ENCODE peak calls at places on chromosomes 3 and 15, in nine cellular contexts. J, G, K, I, A, C, T, Z and W are unnamed samples.

GRCh38 chr15:62075595-62076279 is 9.0 kb downstream of the C2CD4A start:
- DNase-seq in J (peak; percentile 67), G (peak; percentile 19), K (no peak), I (peak; percentile 84), A (peak; percentile 56), C (no peak), T (no peak), Z (no peak), W (no peak)

GRCh38 chr3:78993375-78993774 is 774.4 kb downstream of the ROBO1 start:
- DNase-seq in J (no peak), G (no peak), K (no peak), I (no peak), A (no peak), C (no peak), T (no peak), Z (no peak), W (no peak)

GRCh38 chr3:22117751-22118346 is 366.8 kb upstream of the ZNF385D start:
- DNase-seq in J (peak; percentile 13), G (no peak), K (peak; percentile 6), I (peak; percentile 70), A (peak; percentile 62), C (no peak), T (peak; percentile 16), Z (peak; percentile 52), W (peak; percentile 33)

GRCh38 chr3:196073188-196073838 is 8.6 kb downstream of the TFRC start:
- DNase-seq in J (no peak), G (peak; percentile 70), K (peak; percentile 35), I (peak; percentile 76), A (peak; percentile 54), C (peak; percentile 90), T (peak; percentile 18), Z (peak; percentile 80), W (no peak)

GRCh38 chr3:137514853-137515252 is 249.3 kb upstream of the SOX14 start:
- DNase-seq in J (no peak), G (no peak), K (no peak), I (peak; percentile 15), A (no peak), C (no peak), T (no peak), Z (peak; percentile 28), W (no peak)

GRCh38 chr3:129812589-129812988 is 80.9 kb downstream of the TMCC1 start:
- DNase-seq in J (no peak), G (no peak), K (no peak), I (no peak), A (no peak), C (no peak), T (no peak), Z (no peak), W (peak; percentile 42)

GRCh38 chr3:122582390-122582789 is 4.9 kb downstream of the PARP15 start:
- DNase-seq in J (no peak), G (no peak), K (no peak), I (no peak), A (no peak), C (no peak), T (no peak), Z (no peak), W (no peak)

GRCh38 chr15:67125589-67126502 is 60.4 kb downstream of the SMAD3 start:
- DNase-seq in J (peak; percentile 99), G (no peak), K (peak; percentile 86), I (peak; percentile 82), A (peak; percentile 100), C (peak; percentile 92), T (peak; percentile 100), Z (no peak), W (no peak)

GRCh38 chr3:147651107-147651506 is 241.9 kb downstream of the ZIC1 start:
- DNase-seq in J (no peak), G (no peak), K (no peak), I (no peak), A (peak; percentile 2), C (no peak), T (no peak), Z (no peak), W (no peak)

DNA sequence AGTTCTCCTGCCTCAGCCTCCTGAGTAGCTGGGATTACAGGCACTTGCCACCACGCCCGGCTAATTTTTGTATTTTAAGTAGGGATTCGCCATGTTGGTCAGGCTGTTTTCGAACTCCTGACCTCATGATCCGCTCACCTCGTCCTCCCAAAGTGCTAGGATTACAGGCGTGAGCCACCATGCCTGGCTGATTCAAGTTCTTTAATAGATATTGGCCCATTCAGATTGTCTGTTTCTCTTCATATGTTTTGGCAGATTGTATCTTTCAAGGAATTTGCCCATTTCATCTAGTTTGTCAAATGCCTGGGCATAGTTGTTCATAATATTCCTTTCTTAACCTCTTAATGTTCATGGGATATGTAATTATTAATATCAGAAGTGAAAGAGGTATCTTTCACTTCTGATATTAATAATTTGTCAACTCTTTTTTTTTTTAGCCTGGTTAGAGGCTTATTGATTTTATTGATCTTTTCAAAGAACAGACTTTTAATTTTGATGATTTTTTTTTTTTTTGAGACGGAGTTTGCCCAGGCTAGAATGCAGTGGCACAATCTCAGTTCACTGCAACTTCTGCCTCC is 40.2 kb upstream of the ZFAND6 start:
- DNase-seq in J (no peak), G (no peak), K (no peak), I (no peak), A (no peak), C (no peak), T (no peak), Z (no peak), W (no peak)
- H3K4me3 ChIP-seq in J (no peak overlapping the region), G (no peak overlapping the region), K (no peak overlapping the region), I (no peak overlapping the region), A (no peak overlapping the region), C (no peak overlapping the region), T (no peak overlapping the region), Z (no peak overlapping the region), W (no peak overlapping the region)

GRCh38 chr3:104604326-104605010 is 762.2 kb upstream of the ALCAM start:
- DNase-seq in J (no peak), G (no peak), K (peak; percentile 18), I (no peak), A (peak; percentile 48), C (no peak), T (no peak), Z (peak; percentile 15), W (no peak)

GRCh38 chr3:104612218-104612617 is 754.5 kb upstream of the ALCAM start:
- DNase-seq in J (no peak), G (no peak), K (no peak), I (no peak), A (no peak), C (no peak), T (no peak), Z (no peak), W (peak; percentile 82)

GRCh38 chr3:104610730-104611652 is 755.7 kb upstream of the ALCAM start:
- DNase-seq in J (no peak), G (no peak), K (no peak), I (no peak), A (no peak), C (no peak), T (no peak), Z (no peak), W (peak; percentile 81)

DNA sequence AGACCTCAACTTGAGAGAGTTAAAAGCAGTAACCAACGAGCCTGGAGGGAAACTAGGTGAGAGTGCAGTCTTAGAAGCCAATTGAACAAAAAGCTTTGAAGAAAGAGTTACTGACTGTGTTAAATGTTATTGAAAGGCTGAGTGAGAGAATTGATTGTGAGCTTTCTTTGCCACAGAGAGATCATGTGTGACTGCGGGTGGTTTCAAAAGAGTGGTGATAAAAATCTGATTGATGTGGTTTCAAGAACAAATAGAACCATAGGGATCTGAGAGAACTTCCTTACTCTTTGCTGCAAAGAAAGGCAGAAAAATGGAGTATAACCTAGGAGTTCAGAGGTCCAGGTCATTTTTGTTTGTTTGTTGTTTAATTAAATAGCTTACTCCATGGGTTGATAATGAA is 759.9 kb upstream of the ALCAM start:
- DNase-seq in J (no peak), G (no peak), K (no peak), I (no peak), A (no peak), C (no peak), T (no peak), Z (no peak), W (no peak)
- H3K4me3 ChIP-seq in J (no peak overlapping the region), G (no peak overlapping the region), K (no peak overlapping the region), I (no peak overlapping the region), A (no peak overlapping the region), C (no peak overlapping the region), T (no peak overlapping the region), Z (no peak overlapping the region), W (no peak overlapping the region)

GRCh38 chr3:67940200-67940952 is 286.0 kb upstream of the SUCLG2 start:
- DNase-seq in J (no peak), G (peak; percentile 9), K (no peak), I (peak; percentile 0), A (no peak), C (no peak), T (peak; percentile 46), Z (no peak), W (peak; percentile 18)
- H3K4me3 ChIP-seq in J (no peak overlapping the region), G (no peak overlapping the region), K (no peak overlapping the region), I (no peak overlapping the region), A (no peak overlapping the region), C (no peak overlapping the region), T (no peak overlapping the region), Z (no peak overlapping the region), W (no peak overlapping the region)

GRCh38 chr15:98872777-98873176 is 134.8 kb downstream of the PGPEP1L start:
- DNase-seq in J (no peak), G (no peak), K (no peak), I (no peak), A (no peak), C (no peak), T (no peak), Z (no peak), W (no peak)

GRCh38 chr15:98874359-98874758 is 133.2 kb downstream of the PGPEP1L start:
- DNase-seq in J (no peak), G (no peak), K (no peak), I (peak; percentile 20), A (no peak), C (no peak), T (no peak), Z (no peak), W (no peak)

GRCh38 chr15:98874773-98875172 is 132.8 kb downstream of the PGPEP1L start:
- DNase-seq in J (no peak), G (no peak), K (no peak), I (no peak), A (no peak), C (no peak), T (no peak), Z (peak; percentile 57), W (no peak)

GRCh38 chr15:98875309-98875708 is 132.3 kb downstream of the PGPEP1L start:
- DNase-seq in J (no peak), G (no peak), K (no peak), I (no peak), A (peak; percentile 33), C (no peak), T (no peak), Z (no peak), W (no peak)

DNA sequence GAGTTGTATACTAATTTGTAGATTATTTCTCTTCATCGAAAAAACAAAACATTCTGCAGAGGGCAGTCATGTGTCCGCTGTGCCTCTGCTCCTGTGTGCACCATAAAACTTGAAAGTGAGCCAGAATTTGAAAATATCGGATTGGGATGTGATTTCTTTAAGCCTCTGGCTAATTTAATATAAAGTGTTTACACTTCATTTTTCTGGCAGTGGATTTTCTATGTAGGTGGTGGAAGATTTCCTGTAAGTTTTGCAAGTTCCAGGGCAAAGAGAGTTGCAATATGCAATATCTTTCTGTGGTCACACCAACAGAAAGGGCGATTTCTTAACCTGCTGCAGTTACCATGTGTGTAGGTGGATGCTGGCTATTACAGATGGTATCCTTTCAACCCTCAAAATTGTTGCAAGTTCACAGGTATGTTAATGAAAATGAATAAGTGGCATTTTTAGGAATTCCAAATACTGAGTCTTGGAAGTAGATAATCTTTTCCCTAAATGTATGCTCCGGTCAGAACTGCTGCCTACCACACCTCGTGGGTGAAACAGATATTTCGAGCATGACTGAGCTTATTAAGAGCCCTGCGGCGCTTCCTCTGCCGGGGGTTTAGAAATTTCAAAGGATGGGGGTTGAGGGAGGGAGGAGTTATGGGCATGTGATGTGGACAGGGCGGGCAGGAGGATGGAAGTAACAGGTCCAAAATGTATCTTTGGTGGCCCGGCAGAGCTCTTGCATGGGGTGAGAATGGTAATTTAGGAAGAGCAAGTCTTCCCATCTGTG is 134.0 kb downstream of the PGPEP1L start:
- DNase-seq in J (no peak), G (no peak), K (peak; percentile 40), I (peak; percentile 87), A (peak; percentile 83), C (peak; percentile 78), T (peak; percentile 88), Z (peak; percentile 59), W (no peak)
- H3K4me3 ChIP-seq in J (no peak overlapping the region), G (no peak overlapping the region), K (peak overlapping the region; percentile 39), I (peak overlapping the region; percentile 46), A (peak overlapping the region; percentile 20), C (peak overlapping the region; percentile 50), T (peak overlapping the region; percentile 5), Z (no peak overlapping the region), W (no peak overlapping the region)